ENCODE peak calls at places on chromosomes 7 and 10, in four cellular contexts. One of them, this sample, is unnamed.

GRCh38 chr10:111475720-111476119 is 398.9 kb downstream of the ADRA2A start:
- DNase-seq in GM12878: no peak
- DNase-seq in H1: no peak
- DNase-seq in HepG2: peak; percentile 86
- DNase-seq in this sample: no peak

GRCh38 chr7:44290250-44290616 is 35.2 kb downstream of the CAMK2B start:
- DNase-seq in HepG2: no peak
- DNase-seq in H1: peak; percentile 38
- DNase-seq in GM12878: no peak
- DNase-seq in this sample: no peak

GRCh38 chr7:36653011-36653670 is 71.2 kb downstream of the AOAH start:
- DNase-seq in GM12878: no peak
- DNase-seq in H1: no peak
- DNase-seq in HepG2: no peak
- DNase-seq in this sample: no peak

GRCh38 chr10:46301721-46302479 is 15.1 kb downstream of the ANTXRL start:
- DNase-seq in HepG2: no peak
- DNase-seq in GM12878: no peak
- DNase-seq in H1: peak; percentile 33
- DNase-seq in this sample: no peak

GRCh38 chr10:102342958-102343357 is 52.5 kb upstream of the NFKB2 start:
- DNase-seq in GM12878: no peak
- DNase-seq in HepG2: no peak
- DNase-seq in H1: no peak
- DNase-seq in this sample: no peak

GRCh38 chr10:119377431-119377830 is 165.1 kb downstream of the RGS10 start:
- DNase-seq in H1: no peak
- DNase-seq in GM12878: no peak
- DNase-seq in HepG2: no peak
- DNase-seq in this sample: no peak

GRCh38 chr7:130733866-130734524 is at the start of gene KLF14:
- DNase-seq in HepG2: no peak
- DNase-seq in GM12878: no peak
- DNase-seq in H1: peak; percentile 67
- DNase-seq in this sample: no peak

GRCh38 chr10:122113161-122113944 is 124.4 kb downstream of the TACC2 start:
- DNase-seq in GM12878: no peak
- DNase-seq in HepG2: peak; percentile 78
- DNase-seq in H1: peak; percentile 79
- DNase-seq in this sample: no peak

GRCh38 chr10:29882766-29883165 is 176.6 kb downstream of the JCAD start:
- DNase-seq in GM12878: no peak
- DNase-seq in H1: peak; percentile 16
- DNase-seq in HepG2: no peak
- DNase-seq in this sample: no peak

GRCh38 chr7:135957627-135958026 is 19.5 kb downstream of the MTPN start:
- DNase-seq in HepG2: no peak
- DNase-seq in GM12878: no peak
- DNase-seq in H1: no peak
- DNase-seq in this sample: no peak

GRCh38 chr7:86914468-86915054 is 144.9 kb downstream of the ELAPOR2 start:
- DNase-seq in GM12878: no peak
- DNase-seq in H1: no peak
- DNase-seq in HepG2: peak; percentile 10
- DNase-seq in this sample: peak; percentile 2

GRCh38 chr10:36256905-36257304 is 614.8 kb upstream of the FZD8 start:
- DNase-seq in HepG2: no peak
- DNase-seq in H1: no peak
- DNase-seq in GM12878: no peak
- DNase-seq in this sample: no peak

GRCh38 chr7:159099711-159100231 is 44.9 kb downstream of the VIPR2 start:
- DNase-seq in GM12878: no peak
- DNase-seq in H1: peak; percentile 23
- DNase-seq in HepG2: no peak
- DNase-seq in this sample: no peak

GRCh38 chr7:99248391-99249067 is 24.1 kb upstream of the MYH16 start:
- DNase-seq in GM12878: no peak
- DNase-seq in HepG2: no peak
- DNase-seq in H1: no peak
- DNase-seq in this sample: no peak

GRCh38 chr10:130871406-130871805 is 440.1 kb downstream of the TCERG1L start:
- DNase-seq in H1: no peak
- DNase-seq in GM12878: no peak
- DNase-seq in HepG2: no peak
- DNase-seq in this sample: no peak

GRCh38 chr10:106913294-106913693 is 251.2 kb downstream of the SORCS1 start:
- DNase-seq in H1: no peak
- DNase-seq in HepG2: no peak
- DNase-seq in GM12878: no peak
- DNase-seq in this sample: no peak

GRCh38 chr7:34138483-34138882 is 233.1 kb downstream of the BMPER start:
- DNase-seq in GM12878: no peak
- DNase-seq in HepG2: no peak
- DNase-seq in H1: no peak
- DNase-seq in this sample: no peak

GRCh38 chr10:132471125-132471451 is 66.5 kb upstream of the INPP5A start:
- DNase-seq in H1: no peak
- DNase-seq in HepG2: no peak
- DNase-seq in GM12878: no peak
- DNase-seq in this sample: no peak

GRCh38 chr10:78434886-78435285 is 401.2 kb downstream of the RPS24 start:
- DNase-seq in GM12878: no peak
- DNase-seq in HepG2: no peak
- DNase-seq in H1: no peak
- DNase-seq in this sample: no peak

GRCh38 chr10:74825033-74825370 is 1.4 kb upstream of the KAT6B start:
- DNase-seq in HepG2: no peak
- DNase-seq in H1: peak; percentile 70
- DNase-seq in GM12878: no peak
- DNase-seq in this sample: no peak

GRCh38 chr10:122515022-122515424 is 45.5 kb upstream of the DMBT1 start:
- DNase-seq in H1: no peak
- DNase-seq in GM12878: no peak
- DNase-seq in HepG2: no peak
- DNase-seq in this sample: no peak

GRCh38 chr7:121330053-121330833 is 1.4 kb downstream of the WNT16 start:
- DNase-seq in GM12878: no peak
- DNase-seq in HepG2: no peak
- DNase-seq in H1: peak; percentile 60
- DNase-seq in this sample: peak; percentile 32

GRCh38 chr10:49679480-49679893 is at the start of gene C10orf53:
- DNase-seq in GM12878: no peak
- DNase-seq in HepG2: no peak
- DNase-seq in H1: peak; percentile 83
- DNase-seq in this sample: no peak

GRCh38 chr10:103564799-103565365 is 71.4 kb downstream of the NEURL1 start:
- DNase-seq in H1: peak; percentile 95
- DNase-seq in GM12878: no peak
- DNase-seq in HepG2: peak; percentile 26
- DNase-seq in this sample: peak; percentile 32

GRCh38 chr10:132626019-132626760 is 88.6 kb downstream of the INPP5A start:
- DNase-seq in GM12878: no peak
- DNase-seq in H1: no peak
- DNase-seq in HepG2: no peak
- DNase-seq in this sample: no peak

GRCh38 chr7:93890464-93891068 is at the start of gene TFPI2:
- DNase-seq in H1: peak; percentile 74
- DNase-seq in GM12878: no peak
- DNase-seq in HepG2: peak; percentile 2
- DNase-seq in this sample: peak; percentile 43

GRCh38 chr10:85060944-85061343 is 732.6 kb downstream of the CCSER2 start:
- DNase-seq in GM12878: no peak
- DNase-seq in H1: no peak
- DNase-seq in HepG2: no peak
- DNase-seq in this sample: no peak

GRCh38 chr7:40551685-40552576 is 417.1 kb downstream of the SUGCT start:
- DNase-seq in GM12878: peak; percentile 11
- DNase-seq in H1: no peak
- DNase-seq in HepG2: peak; percentile 3
- DNase-seq in this sample: no peak

DNA sequence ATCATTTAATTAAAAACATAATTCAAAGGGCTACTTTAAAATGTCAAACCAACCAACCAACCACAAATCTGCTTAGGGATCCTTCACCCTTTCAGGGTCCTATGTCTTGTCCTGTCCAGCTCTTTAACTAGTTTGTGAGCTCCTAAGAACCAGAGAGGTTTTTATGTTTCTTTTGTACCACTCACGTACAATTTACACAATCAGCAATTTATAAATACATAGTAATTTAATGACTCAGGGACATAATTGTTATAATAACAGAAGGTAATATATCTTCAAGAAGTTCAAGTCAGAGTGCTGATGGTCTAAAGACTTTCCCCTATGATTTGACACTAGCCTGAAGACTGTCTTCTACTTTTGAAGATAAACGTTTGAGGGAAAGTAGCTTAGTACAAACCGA is 16.0 kb downstream of the DHX32 start:
- DNase-seq in HepG2: no peak
- DNase-seq in GM12878: no peak
- DNase-seq in H1: no peak
- DNase-seq in this sample: no peak
- TF ChIP-seq ZNF274 in HepG2: no peak
- TF ChIP-seq ZNF274 in GM12878: no peak
- TF ChIP-seq ZNF274 in H1: no peak
- TF ChIP-seq ZNF274 in this sample: no peak

GRCh38 chr7:106658504-106659368 is 2.2 kb downstream of the CCDC71L start:
- DNase-seq in H1: no peak
- DNase-seq in HepG2: no peak
- DNase-seq in GM12878: no peak
- DNase-seq in this sample: no peak
- H3K4me1 ChIP-seq in H1: no peaks in the 10 kb centered on the region
- H3K4me1 ChIP-seq in HepG2: no peaks in the 10 kb centered on the region
- H3K4me1 ChIP-seq in GM12878: peaks cover 9% of the 10 kb centered on the region
- H3K4me1 ChIP-seq in this sample: no peaks in the 10 kb centered on the region

GRCh38 chr7:127390817-127391590 is 1.5 kb downstream of the ZNF800 start:
- DNase-seq in H1: no peak
- DNase-seq in GM12878: no peak
- DNase-seq in HepG2: no peak
- DNase-seq in this sample: peak; percentile 11

GRCh38 chr7:127392566-127393369 is at the start of gene ZNF800:
- DNase-seq in HepG2: peak; percentile 78
- DNase-seq in H1: peak; percentile 80
- DNase-seq in GM12878: no peak
- DNase-seq in this sample: peak; percentile 48

GRCh38 chr7:127392182-127392565 is 334 bp downstream of the ZNF800 start:
- DNase-seq in HepG2: no peak
- DNase-seq in GM12878: no peak
- DNase-seq in H1: no peak
- DNase-seq in this sample: peak; percentile 18

GRCh38 chr7:127390186-127390816 is 2.2 kb downstream of the ZNF800 start:
- DNase-seq in HepG2: no peak
- DNase-seq in GM12878: no peak
- DNase-seq in H1: no peak
- DNase-seq in this sample: no peak

DNA sequence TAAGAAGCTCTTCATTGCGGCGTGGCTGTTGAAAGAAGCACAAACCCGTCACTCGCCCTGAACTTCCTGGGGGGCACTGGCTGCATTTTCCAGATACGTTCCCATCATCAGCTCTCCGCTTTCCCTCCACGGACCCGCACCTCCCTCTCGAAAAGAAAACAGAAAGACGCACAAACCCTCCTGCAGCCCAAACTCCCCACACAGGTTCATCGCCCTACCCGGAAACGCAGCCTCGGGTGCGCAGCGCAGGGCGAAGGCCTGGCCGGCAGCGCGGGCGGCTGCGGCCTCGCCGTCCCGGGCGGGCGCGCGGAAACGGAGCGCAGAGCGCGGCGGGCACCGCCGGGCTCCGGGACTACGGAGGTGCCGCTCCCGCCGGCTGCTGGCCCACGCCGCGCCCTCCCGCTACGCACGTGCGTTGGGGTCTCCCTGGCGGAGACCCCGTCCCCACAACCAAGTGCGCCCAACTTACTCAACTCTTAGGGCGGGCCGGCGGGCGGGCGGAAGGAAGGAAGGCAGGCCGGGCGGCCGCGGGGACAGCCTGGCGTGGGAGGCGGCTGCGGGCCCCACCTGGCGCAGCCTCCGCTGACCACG is 822 bp downstream of the ZNF800 start:
- DNase-seq in H1: peak; percentile 56
- DNase-seq in HepG2: no peak
- DNase-seq in GM12878: no peak
- DNase-seq in this sample: peak; percentile 1
- TF ChIP-seq SUZ12 in H1: peak; percentile 69
- TF ChIP-seq SUZ12 in HepG2: no peak
- TF ChIP-seq SUZ12 in GM12878: no peak
- TF ChIP-seq SUZ12 in this sample: no peak

DNA sequence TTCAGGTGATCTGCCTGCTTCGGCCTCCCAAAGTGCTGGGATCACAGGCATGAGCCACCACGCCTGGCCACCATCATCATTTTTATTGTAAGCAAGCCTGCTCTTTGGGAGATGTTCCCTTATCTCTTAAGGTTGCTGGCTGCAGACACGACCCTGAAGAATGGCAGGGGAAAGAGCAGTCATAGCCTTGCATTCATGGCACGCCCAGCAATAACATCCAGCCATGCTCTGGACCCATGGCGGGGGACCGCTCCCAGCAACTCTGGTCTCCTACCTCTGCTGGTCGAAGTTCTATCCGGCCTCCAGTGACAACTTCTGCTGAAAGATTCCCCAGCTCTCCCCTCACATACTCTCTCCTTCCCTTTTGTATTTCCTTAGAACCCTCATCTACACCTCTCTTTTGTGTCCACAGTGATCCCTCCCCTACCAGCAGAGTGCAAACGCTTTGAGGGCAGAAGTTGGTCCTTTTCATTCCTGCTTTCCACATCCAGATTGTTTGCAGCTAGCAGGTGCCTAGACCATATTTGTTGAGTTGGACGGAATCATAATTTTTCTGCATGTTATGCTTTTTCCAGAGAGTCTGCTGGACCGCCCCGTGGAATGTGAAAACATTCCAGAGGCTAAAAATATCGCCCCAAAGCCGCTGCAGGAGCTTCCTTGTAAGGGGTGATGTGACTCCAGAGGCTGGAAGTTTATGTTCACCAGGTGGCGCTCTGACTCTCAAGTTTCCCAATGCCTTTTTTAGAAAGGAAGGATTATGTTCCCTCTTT is 4.4 kb upstream of the MARVELD1 start:
- DNase-seq in H1: peak; percentile 84
- DNase-seq in GM12878: no peak
- DNase-seq in HepG2: peak; percentile 43
- DNase-seq in this sample: no peak
- TF ChIP-seq ZNF274 in H1: no peak
- TF ChIP-seq ZNF274 in GM12878: no peak
- TF ChIP-seq ZNF274 in HepG2: no peak
- TF ChIP-seq ZNF274 in this sample: no peak